ENCODE peak calls at places on chromosomes 1 and 21, in eight cellular contexts. E is OCI-LY7, N is AG09319, Z is AG10803, A is astrocyte of the spinal cord, O is prostate gland, Q is thoracic aorta, S is HCT116. L is an unnamed sample.

GRCh38 chr21:37936010-37936785 is 19.9 kb upstream of the KCNJ6 start:
- DNase-seq in E (no peak), N (no peak), Z (no peak), A (no peak), O (no peak), Q (no peak), S (no peak), L (no peak)

GRCh38 chr21:32096411-32096810 is 182.4 kb downstream of the MIS18A start:
- DNase-seq in E (peak), N (no peak), Z (peak), A (no peak), O (no peak), Q (no peak), S (peak), L (peak)

GRCh38 chr1:201080135-201080534 is 32.1 kb downstream of the CACNA1S start:
- DNase-seq in E (peak), N (no peak), Z (no peak), A (no peak), O (no peak), Q (no peak), S (no peak), L (no peak)

GRCh38 chr1:242745079-242745478 is 220.6 kb upstream of the PLD5 start:
- DNase-seq in E (no peak), N (no peak), Z (no peak), A (peak), O (no peak), Q (no peak), S (no peak), L (no peak)

GRCh38 chr1:26081267-26082019 is 14.0 kb upstream of the TRIM63 start:
- DNase-seq in E (no peak), N (no peak), Z (no peak), A (no peak), O (no peak), Q (no peak), S (no peak), L (no peak)

GRCh38 chr1:238345837-238346236 is 455.1 kb upstream of the ZP4 start:
- DNase-seq in E (no peak), N (no peak), Z (no peak), A (no peak), O (no peak), Q (no peak), S (no peak), L (peak)

GRCh38 chr1:247077768-247078314 is 770 bp downstream of the ZNF670 start:
- DNase-seq in E (peak), N (no peak), Z (peak), A (peak), O (no peak), Q (no peak), S (no peak), L (no peak)

GRCh38 chr21:39109596-39110210 is 73.5 kb downstream of the PSMG1 start:
- DNase-seq in E (no peak), N (no peak), Z (no peak), A (no peak), O (no peak), Q (no peak), S (no peak), L (no peak)

GRCh38 chr1:16724718-16725438 is 15.4 kb upstream of the RNU1-4 start:
- DNase-seq in E (no peak), N (no peak), Z (no peak), A (no peak), O (peak), Q (no peak), S (no peak), L (no peak)

GRCh38 chr1:10662090-10662688 is 134.3 kb downstream of the CASZ1 start:
- DNase-seq in E (no peak), N (no peak), Z (no peak), A (no peak), O (no peak), Q (no peak), S (no peak), L (no peak)

GRCh38 chr21:41980561-41980960 is 26.7 kb upstream of the C2CD2 start:
- DNase-seq in E (no peak), N (no peak), Z (no peak), A (no peak), O (no peak), Q (no peak), S (no peak), L (no peak)
- TF ChIP-seq CTCF in E (no peak), N (no peak), Z (no peak), A (no peak), O (no peak), Q (no peak), S (no peak), L (no peak)

GRCh38 chr1:236753554-236753953 is 41.5 kb upstream of the MTR start:
- DNase-seq in E (peak), N (no peak), Z (peak), A (peak), O (no peak), Q (no peak), S (peak), L (peak)
- TF ChIP-seq CTCF in E (peak), N (peak), Z (peak), A (peak), O (no peak), Q (no peak), S (peak), L (peak)

DNA sequence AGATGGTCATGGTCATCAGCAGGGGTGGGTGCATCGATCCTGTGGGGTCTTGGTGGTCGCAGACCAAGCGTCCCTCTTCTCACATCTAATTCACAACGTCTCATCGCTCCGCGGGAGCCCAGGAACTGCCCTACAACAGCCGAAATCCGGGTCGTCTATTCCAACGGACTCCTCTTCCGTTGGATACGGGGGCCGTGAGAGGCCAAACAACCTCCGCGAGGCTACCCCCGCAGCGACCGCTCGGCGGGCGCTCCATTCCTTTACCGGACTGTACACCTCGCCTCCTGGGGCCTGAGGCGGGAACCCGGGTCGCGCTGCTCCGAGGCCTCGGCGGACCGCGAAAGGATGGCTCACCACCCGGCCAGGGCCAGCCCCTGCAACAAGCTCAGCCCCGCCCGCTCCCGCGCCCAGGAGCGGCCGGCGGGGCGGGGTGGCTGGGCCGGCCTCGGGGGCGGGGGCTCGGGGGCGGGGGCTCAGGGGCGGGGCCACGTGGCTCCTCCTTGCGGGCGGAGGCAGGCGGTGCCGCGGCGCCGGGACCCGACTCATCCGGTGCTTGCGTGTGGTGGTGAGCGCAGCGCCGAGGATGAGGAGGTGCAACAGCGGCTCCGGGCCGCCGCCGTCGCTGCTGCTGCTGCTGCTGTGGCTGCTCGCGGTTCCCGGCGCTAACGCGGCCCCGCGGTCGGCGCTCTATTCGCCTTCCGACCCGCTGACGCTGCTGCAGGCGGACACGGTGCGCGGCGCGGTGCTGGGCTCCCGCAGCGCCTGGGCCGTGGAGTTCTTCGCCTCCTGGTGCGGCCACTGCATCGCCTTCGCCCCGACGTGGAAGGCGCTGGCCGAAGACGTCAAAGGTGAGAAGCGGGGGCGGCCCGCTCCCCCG is at the start of gene QSOX1:
- DNase-seq in E (peak), N (no peak), Z (peak), A (peak), O (peak), Q (peak), S (peak), L (peak)
- TF ChIP-seq CTCF in E (no peak), N (no peak), Z (no peak), A (no peak), O (peak), Q (no peak), S (no peak), L (no peak)

GRCh38 chr1:234542211-234542850 is 63.4 kb upstream of the TARBP1 start:
- DNase-seq in E (no peak), N (no peak), Z (no peak), A (no peak), O (no peak), Q (no peak), S (no peak), L (no peak)

GRCh38 chr1:234544094-234544579 is 65.2 kb upstream of the TARBP1 start:
- DNase-seq in E (no peak), N (peak), Z (peak), A (peak), O (peak), Q (peak), S (no peak), L (peak)

GRCh38 chr1:234541281-234541975 is 62.4 kb upstream of the TARBP1 start:
- DNase-seq in E (no peak), N (no peak), Z (peak), A (peak), O (no peak), Q (no peak), S (no peak), L (no peak)

GRCh38 chr1:234545512-234546386 is 64.2 kb downstream of the IRF2BP2 start:
- DNase-seq in E (no peak), N (no peak), Z (no peak), A (no peak), O (no peak), Q (no peak), S (no peak), L (no peak)

GRCh38 chr1:234543442-234544093 is 64.6 kb upstream of the TARBP1 start:
- DNase-seq in E (no peak), N (no peak), Z (no peak), A (no peak), O (no peak), Q (no peak), S (no peak), L (no peak)
- TF ChIP-seq CTCF in E (peak), N (no peak), Z (no peak), A (no peak), O (no peak), Q (no peak), S (no peak), L (no peak)

L was measured in Calu3.